ENCODE peak calls at places on chromosomes 16 and 17, in six cellular contexts. One of them, this sample, is unnamed.

GRCh38 chr16:77905356-77905920 is 116.9 kb upstream of the CLEC3A start:
- DNase-seq in H9: no peak
- DNase-seq in Peyer's patch: no peak
- DNase-seq in psoas muscle: no peak
- DNase-seq in ascending aorta: no peak
- DNase-seq in heart right ventricle: no peak
- DNase-seq in this sample: no peak

GRCh38 chr17:17555906-17556305 is 35.6 kb downstream of the PEMT start:
- DNase-seq in H9: no peak
- DNase-seq in Peyer's patch: no peak
- DNase-seq in psoas muscle: no peak
- DNase-seq in ascending aorta: no peak
- DNase-seq in heart right ventricle: no peak
- DNase-seq in this sample: no peak

GRCh38 chr17:56373981-56374380 is 219.5 kb upstream of the NOG start:
- DNase-seq in H9: no peak
- DNase-seq in Peyer's patch: no peak
- DNase-seq in psoas muscle: no peak
- DNase-seq in ascending aorta: no peak
- DNase-seq in heart right ventricle: no peak
- DNase-seq in this sample: no peak

GRCh38 chr16:68740628-68741346 is 3.7 kb downstream of the CDH1 start:
- DNase-seq in H9: no peak
- DNase-seq in Peyer's patch: no peak
- DNase-seq in psoas muscle: no peak
- DNase-seq in ascending aorta: no peak
- DNase-seq in heart right ventricle: no peak
- DNase-seq in this sample: no peak

GRCh38 chr17:38600416-38600815 is 5.3 kb downstream of the SRCIN1 start:
- DNase-seq in H9: no peak
- DNase-seq in Peyer's patch: no peak
- DNase-seq in psoas muscle: no peak
- DNase-seq in ascending aorta: no peak
- DNase-seq in heart right ventricle: no peak
- DNase-seq in this sample: no peak

GRCh38 chr17:2030779-2031163 is 818 bp downstream of the DPH1 start:
- DNase-seq in H9: peak; percentile 89
- DNase-seq in Peyer's patch: no peak
- DNase-seq in psoas muscle: peak; percentile 76
- DNase-seq in ascending aorta: no peak
- DNase-seq in heart right ventricle: peak; percentile 57
- DNase-seq in this sample: no peak

GRCh38 chr16:5621826-5622225 is 524.2 kb upstream of the EEF2KMT start:
- DNase-seq in H9: no peak
- DNase-seq in Peyer's patch: no peak
- DNase-seq in psoas muscle: no peak
- DNase-seq in ascending aorta: no peak
- DNase-seq in heart right ventricle: no peak
- DNase-seq in this sample: no peak

GRCh38 chr17:47713980-47714689 is 18.9 kb upstream of the TBX21 start:
- DNase-seq in H9: peak; percentile 77
- DNase-seq in Peyer's patch: peak; percentile 48
- DNase-seq in psoas muscle: no peak
- DNase-seq in ascending aorta: no peak
- DNase-seq in heart right ventricle: no peak
- DNase-seq in this sample: no peak

GRCh38 chr17:53631486-53631885 is 191.2 kb upstream of the KIF2B start:
- DNase-seq in H9: no peak
- DNase-seq in Peyer's patch: no peak
- DNase-seq in psoas muscle: no peak
- DNase-seq in ascending aorta: no peak
- DNase-seq in heart right ventricle: no peak
- DNase-seq in this sample: no peak

GRCh38 chr16:67926181-67926742 is 5.4 kb downstream of the CTRL start:
- DNase-seq in H9: no peak
- DNase-seq in Peyer's patch: no peak
- DNase-seq in psoas muscle: no peak
- DNase-seq in ascending aorta: no peak
- DNase-seq in heart right ventricle: no peak
- DNase-seq in this sample: no peak

GRCh38 chr17:2020721-2021120 is 4.4 kb downstream of the RTN4RL1 start:
- DNase-seq in H9: no peak
- DNase-seq in Peyer's patch: no peak
- DNase-seq in psoas muscle: peak; percentile 48
- DNase-seq in ascending aorta: no peak
- DNase-seq in heart right ventricle: peak; percentile 46
- DNase-seq in this sample: no peak

GRCh38 chr16:85555549-85556455 is 57.3 kb upstream of the GSE1 start:
- DNase-seq in H9: peak; percentile 71
- DNase-seq in Peyer's patch: peak; percentile 68
- DNase-seq in psoas muscle: no peak
- DNase-seq in ascending aorta: no peak
- DNase-seq in heart right ventricle: peak; percentile 73
- DNase-seq in this sample: no peak

GRCh38 chr16:4675864-4676786 is 17.2 kb upstream of the NUDT16L1 start:
- DNase-seq in H9: no peak
- DNase-seq in Peyer's patch: peak; percentile 40
- DNase-seq in psoas muscle: no peak
- DNase-seq in ascending aorta: no peak
- DNase-seq in heart right ventricle: no peak
- DNase-seq in this sample: peak; percentile 72

GRCh38 chr16:60608971-60609370 is 1427.3 kb downstream of the CDH8 start:
- DNase-seq in H9: no peak
- DNase-seq in Peyer's patch: no peak
- DNase-seq in psoas muscle: no peak
- DNase-seq in ascending aorta: no peak
- DNase-seq in heart right ventricle: no peak
- DNase-seq in this sample: no peak

GRCh38 chr17:72861811-72862210 is 230.7 kb downstream of the SLC39A11 start:
- DNase-seq in H9: no peak
- DNase-seq in Peyer's patch: no peak
- DNase-seq in psoas muscle: no peak
- DNase-seq in ascending aorta: no peak
- DNase-seq in heart right ventricle: no peak
- DNase-seq in this sample: no peak

GRCh38 chr17:34485999-34486398 is 93.4 kb upstream of the TMEM132E start:
- DNase-seq in H9: no peak
- DNase-seq in Peyer's patch: no peak
- DNase-seq in psoas muscle: no peak
- DNase-seq in ascending aorta: no peak
- DNase-seq in heart right ventricle: no peak
- DNase-seq in this sample: no peak

GRCh38 chr16:3049921-3050481 is 3.6 kb downstream of the MMP25 start:
- DNase-seq in H9: no peak
- DNase-seq in Peyer's patch: no peak
- DNase-seq in psoas muscle: no peak
- DNase-seq in ascending aorta: no peak
- DNase-seq in heart right ventricle: no peak
- DNase-seq in this sample: no peak

GRCh38 chr17:41678907-41679739 is 9.6 kb upstream of the EIF1 start:
- DNase-seq in H9: no peak
- DNase-seq in Peyer's patch: peak; percentile 42
- DNase-seq in psoas muscle: peak; percentile 12
- DNase-seq in ascending aorta: no peak
- DNase-seq in heart right ventricle: peak; percentile 53
- DNase-seq in this sample: peak; percentile 58

GRCh38 chr16:10521681-10522274 is 58.6 kb downstream of the EMP2 start:
- DNase-seq in H9: peak; percentile 61
- DNase-seq in Peyer's patch: peak; percentile 30
- DNase-seq in psoas muscle: peak; percentile 63
- DNase-seq in ascending aorta: no peak
- DNase-seq in heart right ventricle: peak; percentile 58
- DNase-seq in this sample: no peak

GRCh38 chr17:13500947-13501346 is 100.8 kb downstream of the HS3ST3A1 start:
- DNase-seq in H9: no peak
- DNase-seq in Peyer's patch: no peak
- DNase-seq in psoas muscle: no peak
- DNase-seq in ascending aorta: no peak
- DNase-seq in heart right ventricle: no peak
- DNase-seq in this sample: no peak

GRCh38 chr16:13553453-13553985 is 366.4 kb upstream of the ERCC4 start:
- DNase-seq in H9: no peak
- DNase-seq in Peyer's patch: no peak
- DNase-seq in psoas muscle: no peak
- DNase-seq in ascending aorta: no peak
- DNase-seq in heart right ventricle: no peak
- DNase-seq in this sample: no peak

GRCh38 chr17:40857535-40857934 is 9.5 kb downstream of the KRT12 start:
- DNase-seq in H9: no peak
- DNase-seq in Peyer's patch: no peak
- DNase-seq in psoas muscle: no peak
- DNase-seq in ascending aorta: no peak
- DNase-seq in heart right ventricle: no peak
- DNase-seq in this sample: no peak

GRCh38 chr16:66304151-66304550 is 62.3 kb upstream of the CDH5 start:
- DNase-seq in H9: peak; percentile 12
- DNase-seq in Peyer's patch: no peak
- DNase-seq in psoas muscle: no peak
- DNase-seq in ascending aorta: no peak
- DNase-seq in heart right ventricle: no peak
- DNase-seq in this sample: no peak

GRCh38 chr16:65786916-65787315 is 579.6 kb upstream of the CDH5 start:
- DNase-seq in H9: no peak
- DNase-seq in Peyer's patch: no peak
- DNase-seq in psoas muscle: peak; percentile 57
- DNase-seq in ascending aorta: no peak
- DNase-seq in heart right ventricle: no peak
- DNase-seq in this sample: no peak

GRCh38 chr17:823501-823902 is 41.3 kb downstream of the MRM3 start:
- DNase-seq in H9: no peak
- DNase-seq in Peyer's patch: no peak
- DNase-seq in psoas muscle: no peak
- DNase-seq in ascending aorta: no peak
- DNase-seq in heart right ventricle: no peak
- DNase-seq in this sample: no peak

GRCh38 chr17:73292031-73292531 is 19.7 kb downstream of the CDC42EP4 start:
- DNase-seq in H9: peak; percentile 25
- DNase-seq in Peyer's patch: no peak
- DNase-seq in psoas muscle: peak; percentile 79
- DNase-seq in ascending aorta: peak; percentile 75
- DNase-seq in heart right ventricle: peak; percentile 75
- DNase-seq in this sample: no peak

GRCh38 chr17:73356561-73357170 is 44.9 kb upstream of the CDC42EP4 start:
- DNase-seq in H9: no peak
- DNase-seq in Peyer's patch: no peak
- DNase-seq in psoas muscle: no peak
- DNase-seq in ascending aorta: no peak
- DNase-seq in heart right ventricle: no peak
- DNase-seq in this sample: no peak

GRCh38 chr16:85428168-85428898 is 184.8 kb upstream of the GSE1 start:
- DNase-seq in H9: peak; percentile 60
- DNase-seq in Peyer's patch: peak; percentile 42
- DNase-seq in psoas muscle: peak; percentile 52
- DNase-seq in ascending aorta: no peak
- DNase-seq in heart right ventricle: no peak
- DNase-seq in this sample: no peak

GRCh38 chr17:45372325-45372869 is 55.6 kb upstream of the MAP3K14 start:
- DNase-seq in H9: peak; percentile 40
- DNase-seq in Peyer's patch: no peak
- DNase-seq in psoas muscle: no peak
- DNase-seq in ascending aorta: no peak
- DNase-seq in heart right ventricle: no peak
- DNase-seq in this sample: no peak

GRCh38 chr17:18031955-18032354 is 7.0 kb downstream of the ATPAF2 start:
- DNase-seq in H9: no peak
- DNase-seq in Peyer's patch: no peak
- DNase-seq in psoas muscle: no peak
- DNase-seq in ascending aorta: no peak
- DNase-seq in heart right ventricle: no peak
- DNase-seq in this sample: no peak

GRCh38 chr16:84925092-84925772 is 86.1 kb downstream of the ZDHHC7 start:
- DNase-seq in H9: peak; percentile 69
- DNase-seq in Peyer's patch: peak; percentile 51
- DNase-seq in psoas muscle: peak; percentile 89
- DNase-seq in ascending aorta: no peak
- DNase-seq in heart right ventricle: peak; percentile 59
- DNase-seq in this sample: peak; percentile 42

DNA sequence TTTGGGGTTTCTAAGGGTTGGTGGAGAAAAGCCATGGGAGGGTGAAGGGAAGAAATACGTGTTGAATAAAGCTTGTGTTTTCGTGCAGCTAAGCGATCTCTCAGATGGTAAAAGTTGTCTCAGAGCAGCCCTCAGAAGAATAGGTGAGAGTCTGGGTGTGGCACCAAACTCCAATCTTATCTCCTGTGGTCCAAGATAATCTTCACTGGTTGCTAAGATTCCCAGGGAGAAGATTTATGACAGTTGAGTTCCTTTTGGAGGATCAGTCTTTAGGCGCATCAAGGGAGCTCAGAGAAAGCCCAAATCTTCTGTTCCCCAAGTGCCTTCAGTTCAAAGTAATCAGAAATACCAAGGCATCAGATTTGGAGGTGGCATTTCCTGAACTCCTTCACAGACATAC is 103.1 kb downstream of the ABCC12 start:
- DNase-seq in H9: no peak
- DNase-seq in Peyer's patch: no peak
- DNase-seq in psoas muscle: no peak
- DNase-seq in ascending aorta: no peak
- DNase-seq in heart right ventricle: no peak
- DNase-seq in this sample: no peak
- H3K27me3 ChIP-seq in H9: no peaks in the 10 kb centered on the region
- H3K27me3 ChIP-seq in Peyer's patch: no peaks in the 10 kb centered on the region
- H3K27me3 ChIP-seq in psoas muscle: no peaks in the 10 kb centered on the region
- H3K27me3 ChIP-seq in ascending aorta: no peaks in the 10 kb centered on the region
- H3K27me3 ChIP-seq in heart right ventricle: no peaks in the 10 kb centered on the region
- H3K27me3 ChIP-seq in this sample: no peaks in the 10 kb centered on the region

GRCh38 chr17:63070031-63070430 is 104.0 kb downstream of the TANC2 start:
- DNase-seq in H9: no peak
- DNase-seq in Peyer's patch: no peak
- DNase-seq in psoas muscle: no peak
- DNase-seq in ascending aorta: no peak
- DNase-seq in heart right ventricle: no peak
- DNase-seq in this sample: no peak
- H3K27ac ChIP-seq in H9: no peak overlapping the region
- H3K27ac ChIP-seq in Peyer's patch: no peak overlapping the region
- H3K27ac ChIP-seq in psoas muscle: no peak overlapping the region
- H3K27ac ChIP-seq in ascending aorta: no peak overlapping the region
- H3K27ac ChIP-seq in heart right ventricle: no peak overlapping the region
- H3K27ac ChIP-seq in this sample: no peak overlapping the region

DNA sequence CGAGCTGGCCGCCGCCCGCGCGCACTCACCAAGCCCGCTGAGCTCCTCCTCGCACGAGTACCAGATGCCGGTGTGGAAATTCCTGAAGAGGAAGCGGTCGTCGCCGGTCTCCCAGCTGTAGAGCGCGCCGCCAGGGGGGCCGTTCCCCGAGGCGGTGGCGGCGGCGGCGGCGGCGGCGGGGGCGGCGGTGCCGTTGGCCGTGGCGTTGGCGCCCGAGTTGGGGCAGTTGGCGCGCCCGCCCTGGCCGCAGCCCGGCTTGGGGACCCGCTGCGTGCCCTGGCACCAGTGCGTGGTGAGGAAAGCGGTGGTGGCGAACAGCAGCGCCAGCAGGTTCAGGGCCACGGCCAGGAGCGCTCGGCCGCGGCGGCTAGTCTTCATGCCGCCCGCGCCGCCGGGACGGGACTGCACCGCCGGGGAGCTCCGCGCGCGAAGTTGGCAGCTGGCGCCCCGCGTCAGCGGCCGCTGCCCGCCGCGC is 430 bp downstream of the GSG1L start:
- DNase-seq in H9: no peak
- DNase-seq in Peyer's patch: no peak
- DNase-seq in psoas muscle: no peak
- DNase-seq in ascending aorta: no peak
- DNase-seq in heart right ventricle: no peak
- DNase-seq in this sample: no peak
- H3K27me3 ChIP-seq in H9: peaks cover 18% of the 10 kb centered on the region
- H3K27me3 ChIP-seq in Peyer's patch: peaks cover 17% of the 10 kb centered on the region
- H3K27me3 ChIP-seq in psoas muscle: peaks cover 7% of the 10 kb centered on the region
- H3K27me3 ChIP-seq in ascending aorta: no peaks in the 10 kb centered on the region
- H3K27me3 ChIP-seq in heart right ventricle: peaks cover 61% of the 10 kb centered on the region
- H3K27me3 ChIP-seq in this sample: peaks cover 4% of the 10 kb centered on the region

GRCh38 chr16:88686062-88686438 is 257 bp downstream of the SNAI3 start:
- DNase-seq in H9: no peak
- DNase-seq in Peyer's patch: no peak
- DNase-seq in psoas muscle: no peak
- DNase-seq in ascending aorta: no peak
- DNase-seq in heart right ventricle: no peak
- DNase-seq in this sample: no peak
- H3K27ac ChIP-seq in H9: no peak overlapping the region
- H3K27ac ChIP-seq in Peyer's patch: peak overlapping the region; percentile 56
- H3K27ac ChIP-seq in psoas muscle: peak overlapping the region; percentile 79
- H3K27ac ChIP-seq in ascending aorta: no peak overlapping the region
- H3K27ac ChIP-seq in heart right ventricle: no peak overlapping the region
- H3K27ac ChIP-seq in this sample: peak overlapping the region; percentile 77

This sample was measured in naive thymus-derived CD4-positive, alpha-beta T cell.